ENCODE peak calls at places on chromosomes 4 and X, in four cellular contexts. D is activated T-helper 1 cell treated with anti-CD3 and anti-CD28 coated beads, Interleukin-2, amount 50 U/mL, for 16 hours; J is astrocyte of the spinal cord; U is 8988T. P is an unnamed sample.

GRCh38 chrX:580020-580419 is 50.6 kb upstream of the SHOX start:
- DNase-seq in D (no peak), J (no peak), U (no peak), P (no peak)

GRCh38 chr4:101089168-101089567 is 258.2 kb downstream of the PPP3CA start:
- DNase-seq in D (no peak), J (no peak), U (no peak), P (no peak)

GRCh38 chrX:112450810-112451209 is 228.9 kb downstream of the LHFPL1 start:
- DNase-seq in D (no peak), J (no peak), U (no peak), P (no peak)

GRCh38 chr4:39319678-39320077 is 46.5 kb downstream of the RFC1 start:
- DNase-seq in D (no peak), J (peak; percentile 89), U (no peak), P (no peak)

GRCh38 chr4:18405054-18405453 is 383.5 kb upstream of the LCORL start:
- DNase-seq in D (no peak), J (no peak), U (no peak), P (no peak)

GRCh38 chrX:69506617-69507499 is 2.7 kb downstream of the NALF2 start:
- DNase-seq in D (no peak), J (no peak), U (no peak), P (no peak)

GRCh38 chr4:184448828-184449227 is 25.5 kb downstream of the IRF2 start:
- DNase-seq in D (no peak), J (peak; percentile 76), U (no peak), P (peak; percentile 85)

GRCh38 chr4:139245590-139245989 is 34.4 kb downstream of the MGARP start:
- DNase-seq in D (no peak), J (peak; percentile 39), U (no peak), P (no peak)

GRCh38 chrX:31397119-31397518 is 325.3 kb upstream of the FTHL17 start:
- DNase-seq in D (no peak), J (peak; percentile 14), U (no peak), P (no peak)

GRCh38 chr4:102503831-102504786 is 3.0 kb downstream of the NFKB1 start:
- DNase-seq in D (no peak), J (no peak), U (no peak), P (no peak)

GRCh38 chr4:184150102-184150839 is 67.4 kb downstream of the ENPP6 start:
- DNase-seq in D (no peak), J (no peak), U (no peak), P (no peak)

GRCh38 chr4:16969696-16970135 is 71.3 kb upstream of the LDB2 start:
- DNase-seq in D (no peak), J (peak; percentile 22), U (no peak), P (no peak)

GRCh38 chr4:67651536-67651935 is 49.4 kb downstream of the UBA6 start:
- DNase-seq in D (no peak), J (no peak), U (no peak), P (no peak)

GRCh38 chrX:96181571-96181970 is 503.1 kb upstream of the DIAPH2 start:
- DNase-seq in D (no peak), J (no peak), U (no peak), P (no peak)

GRCh38 chr4:72505314-72505744 is 63.7 kb downstream of the ADAMTS3 start:
- DNase-seq in D (no peak), J (peak; percentile 57), U (no peak), P (peak; percentile 33)

GRCh38 chrX:2391869-2392606 is 108.7 kb downstream of the DHRSX start:
- DNase-seq in D (no peak), J (peak; percentile 89), U (peak; percentile 69), P (no peak)

GRCh38 chrX:48035891-48036290 is 29.1 kb downstream of the SPACA5 start:
- DNase-seq in D (no peak), J (no peak), U (no peak), P (no peak)

GRCh38 chrX:16920116-16920515 is 26.3 kb upstream of the REPS2 start:
- DNase-seq in D (no peak), J (no peak), U (no peak), P (no peak)

GRCh38 chrX:45714864-45715263 is 514.2 kb upstream of the DIPK2B start:
- DNase-seq in D (no peak), J (peak; percentile 65), U (no peak), P (peak; percentile 85)

GRCh38 chr4:173332963-173333657 is 1.0 kb downstream of the HMGB2 start:
- DNase-seq in D (no peak), J (no peak), U (no peak), P (no peak)

GRCh38 chrX:94493405-94493804 is 819.4 kb downstream of the FAM133A start:
- DNase-seq in D (no peak), J (no peak), U (no peak), P (no peak)

GRCh38 chrX:6187256-6187655 is 41.4 kb downstream of the NLGN4X start:
- DNase-seq in D (no peak), J (no peak), U (no peak), P (no peak)

GRCh38 chr4:22850055-22850454 is 157.3 kb downstream of the GBA3 start:
- DNase-seq in D (no peak), J (no peak), U (no peak), P (no peak)

GRCh38 chrX:155997436-155997835 is at the start of gene IL9R:
- DNase-seq in D (no peak), J (no peak), U (no peak), P (no peak)

GRCh38 chr4:74543983-74544382 is 99.0 kb downstream of the AREG start:
- DNase-seq in D (no peak), J (peak; percentile 64), U (no peak), P (no peak)

P was measured in MV-4-11.